ENCODE peak calls at places on chromosomes 13 and 19, in seven cellular contexts. D is HCEC 1CT; G is naive B cell; O is left colon; N is NCI-H1694 treated with DMSO at 0.1 percent for 48 hours; K is T-helper 2 cell; Q is activated T-cell treated with anti-CD3 and anti-CD28 coated beads, Interleukin-2, amount 50 U/mL, for 72 hours. T is an unnamed sample.

GRCh38 chr19:34193876-34194275 is 21.6 kb downstream of the LSM14A start:
- DNase-seq in O (no peak), G (no peak), K (no peak), D (no peak), Q (no peak), N (no peak), T (no peak)

GRCh38 chr19:39342647-39343305 is 555 bp downstream of the SAMD4B start:
- DNase-seq in D (no peak), O (peak), Q (no peak), G (no peak), N (no peak), K (no peak), T (no peak)

GRCh38 chr13:56314755-56315154 is 826.0 kb upstream of the PRR20A start:
- DNase-seq in G (no peak), N (no peak), D (no peak), K (no peak), O (no peak), Q (no peak), T (no peak)

GRCh38 chr13:97720881-97721280 is 232.6 kb upstream of the IPO5 start:
- DNase-seq in Q (no peak), K (no peak), G (no peak), O (no peak), N (no peak), D (no peak), T (no peak)

GRCh38 chr19:45972081-45972943 is 1.4 kb downstream of the NOVA2 start:
- DNase-seq in G (peak), K (no peak), N (no peak), Q (peak), D (no peak), O (no peak), T (no peak)

GRCh38 chr19:38692458-38693379 is 45.3 kb downstream of the ACTN4 start:
- DNase-seq in K (no peak), D (no peak), O (no peak), Q (no peak), N (no peak), G (no peak), T (no peak)

GRCh38 chr13:105202384-105202783 is 1333.1 kb downstream of the EFNB2 start:
- DNase-seq in Q (no peak), N (peak), K (no peak), O (no peak), D (no peak), G (no peak), T (peak)

GRCh38 chr13:40589285-40590109 is 76.9 kb downstream of the FOXO1 start:
- DNase-seq in Q (no peak), G (peak), N (no peak), K (no peak), D (peak), O (peak), T (no peak)

GRCh38 chr13:26831336-26831908 is 70.8 kb upstream of the GPR12 start:
- DNase-seq in O (no peak), N (no peak), K (no peak), D (no peak), Q (no peak), G (no peak), T (no peak)

GRCh38 chr13:112251930-112252585 is 124.1 kb upstream of the SPACA7 start:
- DNase-seq in N (no peak), K (no peak), D (no peak), O (no peak), G (no peak), Q (no peak), T (no peak)

GRCh38 chr19:21084343-21084742 is 2.3 kb downstream of the ZNF714 start:
- DNase-seq in G (no peak), N (no peak), D (peak), Q (peak), O (no peak), K (no peak), T (no peak)

GRCh38 chr13:51932231-51932630 is 70.5 kb downstream of the CCDC70 start:
- DNase-seq in Q (no peak), O (no peak), K (no peak), G (no peak), D (no peak), N (no peak), T (no peak)

GRCh38 chr13:107348931-107349330 is 781.0 kb upstream of the ARGLU1 start:
- DNase-seq in N (no peak), O (no peak), D (peak), Q (no peak), K (no peak), G (no peak), T (no peak)

GRCh38 chr13:93296584-93296983 is 70.0 kb downstream of the GPC6 start:
- DNase-seq in Q (no peak), K (no peak), O (no peak), G (no peak), N (no peak), D (no peak), T (no peak)

GRCh38 chr19:22422220-22422619 is at the start of gene ZNF98:
- DNase-seq in N (no peak), Q (no peak), D (no peak), K (no peak), O (peak), G (no peak), T (no peak)

GRCh38 chr13:101398920-101399319 is 17.4 kb downstream of the NALCN start:
- DNase-seq in N (no peak), O (no peak), Q (no peak), G (no peak), D (peak), K (no peak), T (no peak)

GRCh38 chr19:17075860-17076538 is 422 bp downstream of the MYO9B start:
- DNase-seq in G (peak), K (peak), O (peak), Q (peak), N (peak), D (peak), T (peak)

GRCh38 chr19:15570420-15570819 is 44.6 kb upstream of the CYP4F8 start:
- DNase-seq in G (no peak), D (no peak), N (no peak), K (no peak), Q (no peak), O (no peak), T (no peak)

GRCh38 chr13:114304346-114305034 is 9.8 kb upstream of the CHAMP1 start:
- DNase-seq in K (no peak), O (no peak), N (no peak), G (no peak), D (no peak), Q (no peak), T (no peak)

GRCh38 chr13:48125794-48126228 is 30.9 kb upstream of the MED4 start:
- DNase-seq in G (no peak), Q (no peak), D (no peak), N (peak), O (no peak), K (no peak), T (peak)

GRCh38 chr13:98416408-98416807 is 160.5 kb downstream of the STK24 start:
- DNase-seq in Q (no peak), O (peak), D (no peak), K (no peak), N (no peak), G (no peak), T (peak)

GRCh38 chr19:35545001-35545854 is at the start of gene TMEM147:
- DNase-seq in K (peak), G (peak), Q (peak), D (peak), O (peak), N (peak), T (peak)

GRCh38 chr13:29743229-29743786 is 107.1 kb downstream of the UBL3 start:
- DNase-seq in N (no peak), Q (no peak), D (no peak), K (no peak), G (no peak), O (peak), T (no peak)

GRCh38 chr13:27194895-27195764 is 23.5 kb upstream of the USP12 start:
- DNase-seq in D (peak), N (no peak), O (no peak), K (no peak), G (no peak), Q (peak), T (peak)

GRCh38 chr13:21435710-21436151 is 23.4 kb downstream of the ZDHHC20 start:
- DNase-seq in O (peak), D (peak), K (peak), N (no peak), Q (peak), G (peak), T (peak)

GRCh38 chr13:70568571-70568970 is 460.3 kb upstream of the KLHL1 start:
- DNase-seq in N (peak), K (no peak), Q (no peak), G (no peak), O (no peak), D (no peak), T (peak)

GRCh38 chr19:14682084-14682483 is 7.4 kb upstream of the ADGRE3 start:
- DNase-seq in Q (no peak), D (no peak), O (no peak), K (no peak), N (no peak), G (no peak), T (no peak)

GRCh38 chr19:42242071-42242511 is 311 bp downstream of the GSK3A start:
- DNase-seq in K (no peak), G (no peak), O (peak), Q (no peak), N (no peak), D (no peak), T (no peak)

GRCh38 chr19:38617764-38618589 is at the start of gene MAP4K1:
- DNase-seq in K (peak), D (no peak), G (peak), N (no peak), Q (peak), O (peak), T (peak)

GRCh38 chr13:113927661-113928581 is 46.0 kb downstream of the C13orf46 start:
- DNase-seq in Q (no peak), O (peak), N (no peak), D (peak), G (no peak), K (no peak), T (no peak)